ENCODE peak calls at places on chromosomes 7 and 10, in eight cellular contexts. I is stimulated activated CD4-positive, alpha-beta T cell treated with anti-CD3 and anti-CD28 coated beads, Interleukin-1b, Interleukin-23, amount 100 ng/mL, for 1 hour; N is nephron progenitor cell; R is left colon; H is NAMALWA; O is GM04503; V is head of caudate nucleus; Q is AG09319. J is an unnamed sample.

GRCh38 chr10:129968937-129969527 is 5.0 kb upstream of the EBF3 start:
- DNase-seq in I (no peak), N (peak), R (no peak), H (no peak), O (no peak), V (no peak), Q (no peak), J (peak)

GRCh38 chr10:33519130-33519860 is 184.8 kb upstream of the NRP1 start:
- DNase-seq in I (no peak), N (no peak), R (no peak), H (no peak), O (no peak), V (no peak), Q (no peak), J (no peak)

GRCh38 chr7:104848386-104848990 is 165.5 kb upstream of the KMT2E start:
- DNase-seq in I (peak), N (peak), R (no peak), H (peak), O (peak), V (peak), Q (no peak), J (peak)

GRCh38 chr10:125283191-125283590 is 122.8 kb upstream of the CTBP2 start:
- DNase-seq in I (no peak), N (peak), R (peak), H (no peak), O (no peak), V (no peak), Q (no peak), J (no peak)

GRCh38 chr7:119127706-119128105 is 903.2 kb downstream of the ANKRD7 start:
- DNase-seq in I (no peak), N (no peak), R (no peak), H (no peak), O (no peak), V (no peak), Q (no peak), J (no peak)

GRCh38 chr7:25897261-25897782 is 254.7 kb upstream of the NFE2L3 start:
- DNase-seq in I (no peak), N (no peak), R (no peak), H (no peak), O (no peak), V (no peak), Q (no peak), J (no peak)

GRCh38 chr10:71312840-71313789 is 5.9 kb upstream of the SLC29A3 start:
- DNase-seq in I (no peak), N (no peak), R (peak), H (no peak), O (peak), V (no peak), Q (peak), J (no peak)

GRCh38 chr7:28091190-28091589 is 89.4 kb downstream of the JAZF1 start:
- DNase-seq in I (no peak), N (no peak), R (no peak), H (no peak), O (no peak), V (no peak), Q (no peak), J (no peak)

GRCh38 chr7:127680983-127681382 is 29.0 kb downstream of the SND1 start:
- DNase-seq in I (no peak), N (no peak), R (no peak), H (no peak), O (no peak), V (no peak), Q (no peak), J (no peak)

GRCh38 chr10:117198088-117198487 is 799 bp downstream of the KCNK18 start:
- DNase-seq in I (no peak), N (no peak), R (no peak), H (no peak), O (no peak), V (no peak), Q (no peak), J (no peak)

J was measured in neural crest cell.